ENCODE peak calls at places on chromosome 21, in ten cellular contexts. Y, I, F, X, N, L, B, V, H and O are unnamed samples.

GRCh38 chr21:45469273-45470086 is 64.5 kb downstream of the COL18A1 start:
- DNase-seq in Y (no peak), I (no peak), F (peak), X (no peak), N (no peak), L (peak), B (no peak), V (no peak), H (no peak), O (no peak)

GRCh38 chr21:35753308-35753707 is 307.0 kb downstream of the SETD4 start:
- DNase-seq in Y (no peak), I (no peak), F (no peak), X (no peak), N (no peak), L (no peak), B (no peak), V (no peak), H (no peak), O (no peak)

GRCh38 chr21:17554619-17555472 is 42.0 kb downstream of the CXADR start:
- DNase-seq in Y (no peak), I (no peak), F (no peak), X (no peak), N (peak), L (no peak), B (no peak), V (peak), H (no peak), O (no peak)

GRCh38 chr21:32410916-32411315 is 1.6 kb upstream of the EVA1C start:
- DNase-seq in Y (no peak), I (no peak), F (no peak), X (no peak), N (no peak), L (no peak), B (no peak), V (no peak), H (no peak), O (no peak)

GRCh38 chr21:22263890-22264289 is 1265.7 kb downstream of the NCAM2 start:
- DNase-seq in Y (no peak), I (no peak), F (no peak), X (no peak), N (no peak), L (no peak), B (no peak), V (no peak), H (no peak), O (no peak)

GRCh38 chr21:35265170-35265877 is 216.2 kb upstream of the RUNX1 start:
- DNase-seq in Y (no peak), I (no peak), F (no peak), X (peak), N (peak), L (no peak), B (no peak), V (no peak), H (no peak), O (no peak)

GRCh38 chr21:37866027-37866426 is 50.2 kb downstream of the KCNJ6 start:
- DNase-seq in Y (peak), I (no peak), F (no peak), X (peak), N (no peak), L (no peak), B (no peak), V (peak), H (no peak), O (no peak)

GRCh38 chr21:29130234-29130993 is at the start of gene MAP3K7CL:
- DNase-seq in Y (no peak), I (no peak), F (peak), X (peak), N (peak), L (peak), B (no peak), V (no peak), H (peak), O (no peak)

GRCh38 chr21:34355570-34355969 is 8.2 kb upstream of the KCNE2 start:
- DNase-seq in Y (no peak), I (no peak), F (no peak), X (no peak), N (no peak), L (no peak), B (no peak), V (no peak), H (no peak), O (no peak)

GRCh38 chr21:46217511-46218196 is 10.9 kb downstream of the LSS start:
- DNase-seq in Y (no peak), I (no peak), F (no peak), X (no peak), N (no peak), L (no peak), B (peak), V (no peak), H (no peak), O (peak)

GRCh38 chr21:33368576-33368975 is 34.6 kb upstream of the IFNGR2 start:
- DNase-seq in Y (no peak), I (no peak), F (no peak), X (no peak), N (no peak), L (no peak), B (no peak), V (no peak), H (no peak), O (no peak)

GRCh38 chr21:35575280-35575915 is 484.9 kb downstream of the SETD4 start:
- DNase-seq in Y (no peak), I (no peak), F (no peak), X (peak), N (no peak), L (no peak), B (no peak), V (no peak), H (no peak), O (no peak)

GRCh38 chr21:21045538-21045937 is 47.3 kb downstream of the NCAM2 start:
- DNase-seq in Y (no peak), I (no peak), F (no peak), X (no peak), N (no peak), L (no peak), B (no peak), V (no peak), H (no peak), O (no peak)

GRCh38 chr21:37566790-37567725 is 200.5 kb downstream of the DYRK1A start:
- DNase-seq in Y (no peak), I (no peak), F (no peak), X (no peak), N (no peak), L (no peak), B (no peak), V (no peak), H (no peak), O (no peak)

GRCh38 chr21:26840912-26841311 is 4.3 kb downstream of the ADAMTS1 start:
- DNase-seq in Y (no peak), I (no peak), F (peak), X (peak), N (peak), L (peak), B (peak), V (no peak), H (no peak), O (no peak)

GRCh38 chr21:28832013-28832714 is 160.5 kb downstream of the LTN1 start:
- DNase-seq in Y (no peak), I (no peak), F (no peak), X (peak), N (peak), L (no peak), B (no peak), V (peak), H (no peak), O (no peak)

GRCh38 chr21:15001773-15002647 is 62.8 kb downstream of the NRIP1 start:
- DNase-seq in Y (no peak), I (peak), F (no peak), X (no peak), N (no peak), L (no peak), B (no peak), V (no peak), H (no peak), O (peak)

GRCh38 chr21:36697473-36698159 is 1.3 kb upstream of the SIM2 start:
- DNase-seq in Y (no peak), I (no peak), F (no peak), X (no peak), N (no peak), L (no peak), B (no peak), V (no peak), H (no peak), O (peak)

GRCh38 chr21:33325222-33326067 is 675 bp downstream of the IFNAR1 start:
- DNase-seq in Y (peak), I (no peak), F (peak), X (peak), N (peak), L (peak), B (peak), V (peak), H (peak), O (peak)

GRCh38 chr21:17537299-17537698 is 24.5 kb downstream of the CXADR start:
- DNase-seq in Y (no peak), I (no peak), F (no peak), X (peak), N (peak), L (no peak), B (no peak), V (no peak), H (no peak), O (no peak)

GRCh38 chr21:33761104-33762036 is 119.1 kb downstream of the ITSN1 start:
- DNase-seq in Y (no peak), I (no peak), F (no peak), X (peak), N (peak), L (peak), B (no peak), V (peak), H (no peak), O (no peak)

GRCh38 chr21:46125846-46126301 is 28.0 kb downstream of the COL6A2 start:
- DNase-seq in Y (peak), I (no peak), F (peak), X (no peak), N (no peak), L (no peak), B (peak), V (no peak), H (no peak), O (no peak)

GRCh38 chr21:45613881-45614280 is 29.6 kb upstream of the PCBP3 start:
- DNase-seq in Y (no peak), I (no peak), F (no peak), X (no peak), N (no peak), L (no peak), B (no peak), V (no peak), H (no peak), O (no peak)

GRCh38 chr21:46518983-46519583 is 60.4 kb downstream of the DIP2A start:
- DNase-seq in Y (no peak), I (no peak), F (no peak), X (no peak), N (no peak), L (no peak), B (no peak), V (no peak), H (no peak), O (no peak)

GRCh38 chr21:29424728-29425127 is 126.0 kb downstream of the BACH1 start:
- DNase-seq in Y (no peak), I (no peak), F (no peak), X (no peak), N (no peak), L (no peak), B (no peak), V (no peak), H (no peak), O (no peak)

GRCh38 chr21:36482181-36482580 is 2.3 kb upstream of the CLDN14 start:
- DNase-seq in Y (no peak), I (no peak), F (no peak), X (no peak), N (no peak), L (no peak), B (no peak), V (no peak), H (no peak), O (no peak)

GRCh38 chr21:18041012-18041411 is 203.6 kb upstream of the CHODL start:
- DNase-seq in Y (no peak), I (no peak), F (no peak), X (peak), N (peak), L (peak), B (no peak), V (peak), H (no peak), O (no peak)

GRCh38 chr21:35508389-35508888 is 459.3 kb upstream of the RUNX1 start:
- DNase-seq in Y (peak), I (no peak), F (peak), X (peak), N (peak), L (peak), B (no peak), V (peak), H (peak), O (no peak)

GRCh38 chr21:42009018-42009830 is 936 bp downstream of the ZBTB21 start:
- DNase-seq in Y (peak), I (no peak), F (peak), X (peak), N (peak), L (peak), B (peak), V (peak), H (no peak), O (peak)
- TF ChIP-seq CTCF in Y (peak), I (peak), F (peak), X (peak), N (no peak), L (peak), B (no peak), V (no peak), H (no peak), O (peak)

GRCh38 chr21:42685954-42686500 is 32.6 kb downstream of the PDE9A start:
- DNase-seq in Y (no peak), I (no peak), F (no peak), X (no peak), N (no peak), L (no peak), B (no peak), V (no peak), H (no peak), O (no peak)

GRCh38 chr21:42688841-42689371 is 35.5 kb downstream of the PDE9A start:
- DNase-seq in Y (no peak), I (no peak), F (no peak), X (no peak), N (no peak), L (no peak), B (no peak), V (no peak), H (no peak), O (no peak)

GRCh38 chr21:42685036-42685435 is 31.6 kb downstream of the PDE9A start:
- DNase-seq in Y (no peak), I (no peak), F (no peak), X (no peak), N (no peak), L (no peak), B (no peak), V (peak), H (no peak), O (no peak)

GRCh38 chr21:42688226-42688840 is 34.9 kb downstream of the PDE9A start:
- DNase-seq in Y (no peak), I (no peak), F (no peak), X (no peak), N (no peak), L (no peak), B (no peak), V (no peak), H (no peak), O (no peak)

GRCh38 chr21:42687796-42688195 is 34.4 kb downstream of the PDE9A start:
- DNase-seq in Y (no peak), I (no peak), F (no peak), X (no peak), N (no peak), L (no peak), B (no peak), V (no peak), H (no peak), O (no peak)
- TF ChIP-seq CTCF in Y (no peak), I (no peak), F (no peak), X (no peak), N (no peak), L (no peak), B (no peak), V (no peak), H (no peak), O (no peak)

DNA sequence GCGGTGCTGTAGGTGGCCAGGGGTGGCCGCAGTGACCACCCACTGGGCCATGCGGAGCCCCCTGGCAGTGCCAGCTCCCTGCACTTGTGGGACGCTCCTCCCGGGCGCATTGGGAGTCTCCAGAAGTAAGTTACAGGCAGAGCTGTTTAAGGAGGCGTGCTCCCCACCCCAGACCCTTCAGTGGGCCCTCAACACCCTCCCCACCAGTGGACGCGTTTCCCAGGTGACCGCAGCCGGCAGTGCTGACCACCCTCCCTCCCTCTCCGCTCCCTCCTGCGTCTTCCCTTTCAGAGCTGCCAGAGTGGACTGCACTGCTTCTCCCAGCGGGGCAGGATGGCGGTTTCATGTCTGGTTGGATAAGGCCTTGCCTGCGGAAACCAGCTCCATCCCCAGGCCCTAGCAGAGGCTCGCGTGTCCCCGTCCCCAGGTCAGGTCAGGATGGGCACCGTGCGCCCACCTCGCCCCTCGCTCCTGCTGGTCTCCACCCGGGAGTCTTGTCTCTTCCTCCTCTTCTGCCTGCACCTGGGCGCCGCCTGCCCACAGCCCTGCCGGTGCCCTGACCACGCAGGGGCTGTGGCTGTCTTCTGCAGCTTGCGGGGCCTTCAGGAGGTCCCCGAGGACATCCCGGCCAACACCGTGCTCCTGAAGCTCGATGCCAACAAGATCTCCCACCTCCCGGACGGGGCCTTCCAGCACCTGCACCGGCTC is 1.1 kb downstream of the LRRC3 start:
- DNase-seq in Y (peak), I (no peak), F (no peak), X (no peak), N (no peak), L (no peak), B (peak), V (no peak), H (no peak), O (no peak)
- TF ChIP-seq CTCF in Y (no peak), I (no peak), F (no peak), X (no peak), N (no peak), L (no peak), B (no peak), V (no peak), H (no peak), O (no peak)

GRCh38 chr21:41465176-41465781 is 39.2 kb downstream of the MX1 start:
- DNase-seq in Y (no peak), I (no peak), F (no peak), X (no peak), N (no peak), L (no peak), B (no peak), V (no peak), H (no peak), O (no peak)

GRCh38 chr21:41460578-41461527 is 34.8 kb downstream of the MX1 start:
- DNase-seq in Y (peak), I (no peak), F (peak), X (peak), N (peak), L (peak), B (peak), V (peak), H (peak), O (peak)

GRCh38 chr21:41458121-41458520 is 32.1 kb downstream of the MX1 start:
- DNase-seq in Y (no peak), I (no peak), F (no peak), X (no peak), N (no peak), L (no peak), B (no peak), V (no peak), H (no peak), O (no peak)

GRCh38 chr21:41458559-41458958 is 32.5 kb downstream of the MX1 start:
- DNase-seq in Y (no peak), I (no peak), F (no peak), X (no peak), N (no peak), L (no peak), B (no peak), V (no peak), H (no peak), O (no peak)

DNA sequence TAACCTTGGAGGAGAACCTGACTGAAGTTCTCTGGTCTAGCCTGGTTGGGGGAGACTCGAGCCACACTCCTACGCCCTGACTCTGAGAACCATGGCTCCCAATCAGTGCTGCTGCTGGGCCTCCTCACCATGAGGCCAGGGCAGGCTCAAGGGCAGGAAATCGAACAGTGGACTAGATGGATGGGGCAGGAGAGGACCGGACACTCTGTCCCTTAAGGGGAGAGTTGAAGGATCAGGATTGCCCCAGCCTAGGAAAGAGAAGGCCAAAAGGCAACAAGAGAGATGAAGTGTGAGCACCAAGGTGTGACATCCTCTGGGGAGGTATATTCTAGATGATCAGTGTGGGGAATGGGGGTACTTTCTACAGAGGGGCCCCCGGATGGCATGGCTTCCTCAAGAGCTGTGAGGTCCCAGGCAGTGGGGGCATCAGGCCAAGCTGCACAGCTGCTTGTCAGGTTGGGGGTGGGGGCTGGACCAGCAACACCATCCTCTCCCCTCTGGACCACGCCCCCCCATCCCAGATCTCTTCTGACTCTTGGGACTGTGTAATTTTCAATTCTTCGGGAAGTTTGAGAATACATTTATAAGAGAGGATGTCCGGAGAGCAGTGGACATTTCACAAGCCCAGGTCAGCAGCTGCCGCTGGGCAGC is 34.0 kb downstream of the MX1 start:
- DNase-seq in Y (no peak), I (no peak), F (no peak), X (no peak), N (no peak), L (no peak), B (no peak), V (no peak), H (no peak), O (no peak)
- TF ChIP-seq CTCF in Y (no peak), I (no peak), F (no peak), X (no peak), N (no peak), L (no peak), B (no peak), V (no peak), H (no peak), O (no peak)

DNA sequence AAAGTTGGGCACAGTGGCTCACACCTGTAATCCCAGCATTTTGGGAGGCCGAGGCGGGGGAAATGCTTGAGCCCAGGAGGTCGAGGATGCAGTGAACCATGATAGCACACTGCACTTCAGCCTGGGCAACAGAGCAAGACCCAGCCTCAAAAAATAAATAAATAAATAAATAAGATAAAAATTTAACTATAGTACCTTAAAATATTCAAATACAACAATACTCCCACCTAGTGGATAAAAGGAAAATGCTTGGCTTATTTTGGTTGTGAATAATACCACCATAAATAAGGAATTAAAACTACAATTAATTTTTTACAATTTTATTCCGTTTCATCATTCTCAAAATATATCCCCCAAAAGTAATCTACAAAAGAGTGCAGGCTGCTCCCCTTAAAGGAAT is 8.1 kb downstream of the PSMG1 start:
- DNase-seq in Y (no peak), I (no peak), F (no peak), X (peak), N (peak), L (peak), B (no peak), V (peak), H (no peak), O (no peak)
- TF ChIP-seq CTCF in Y (peak), I (no peak), F (peak), X (peak), N (peak), L (peak), B (no peak), V (no peak), H (no peak), O (no peak)

DNA sequence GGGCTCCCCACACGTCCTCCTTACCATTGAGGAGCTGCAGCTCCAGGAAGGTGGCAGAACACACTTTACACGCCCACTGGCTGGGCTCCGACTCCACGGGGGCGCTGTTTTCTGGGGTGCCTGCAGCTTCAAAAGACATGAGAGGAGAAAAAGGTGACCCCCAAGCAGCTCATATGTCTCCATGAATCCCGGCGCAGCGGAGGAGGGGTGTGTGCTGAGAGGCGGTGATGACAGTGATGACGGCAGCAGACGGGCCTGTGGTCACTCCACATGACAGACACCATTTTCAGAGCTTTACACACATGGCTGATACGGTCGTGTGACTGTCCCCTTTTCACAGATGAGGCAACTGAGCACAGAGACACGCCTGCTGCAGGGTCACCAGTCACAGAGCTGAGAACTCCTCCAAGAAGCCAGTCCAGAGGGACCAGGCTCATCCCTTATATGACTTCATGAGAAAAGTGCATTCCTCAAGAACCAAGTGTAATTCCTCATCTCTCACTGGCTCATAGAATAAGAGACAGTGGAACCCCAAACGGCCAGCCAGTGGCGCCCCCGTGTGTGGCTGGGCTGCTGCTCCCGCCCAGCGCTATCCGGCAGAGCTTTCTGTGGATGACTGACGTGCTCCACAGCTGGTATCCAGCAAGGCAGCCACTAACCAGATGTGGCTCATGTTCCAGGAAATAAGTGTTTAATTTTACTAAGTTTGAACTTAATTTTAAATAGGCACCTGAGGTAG is 31.9 kb downstream of the PRDM15 start:
- DNase-seq in Y (no peak), I (no peak), F (no peak), X (no peak), N (no peak), L (no peak), B (no peak), V (no peak), H (no peak), O (no peak)
- TF ChIP-seq CTCF in Y (no peak), I (no peak), F (no peak), X (no peak), N (peak), L (no peak), B (no peak), V (no peak), H (no peak), O (no peak)